ENCODE peak calls at places on chromosome 16, in four cellular contexts. T is tibial artery; F is pancreas; B is CD8-positive, alpha-beta memory T cell. O is an unnamed sample.

GRCh38 chr16:78200623-78201096 is 101.2 kb downstream of the WWOX start:
- DNase-seq in T (no peak), F (no peak), B (no peak), O (no peak)

GRCh38 chr16:88779406-88780099 is 5.5 kb downstream of the PIEZO1 start:
- DNase-seq in T (no peak), F (no peak), B (no peak), O (no peak)

GRCh38 chr16:84368327-84368996 is at the start of gene ATP2C2:
- DNase-seq in T (no peak), F (peak; percentile 83), B (no peak), O (no peak)

GRCh38 chr16:74991593-74992403 is 6.9 kb upstream of the WDR59 start:
- DNase-seq in T (no peak), F (no peak), B (no peak), O (no peak)

GRCh38 chr16:89534147-89534788 is 26.1 kb downstream of the SPG7 start:
- DNase-seq in T (no peak), F (no peak), B (no peak), O (no peak)

GRCh38 chr16:1968146-1968953 is 1.7 kb downstream of the RNF151 start:
- DNase-seq in T (no peak), F (no peak), B (no peak), O (no peak)

GRCh38 chr16:70694088-70694487 is 8.2 kb upstream of the MTSS2 start:
- DNase-seq in T (no peak), F (no peak), B (no peak), O (no peak)

GRCh38 chr16:65910291-65910690 is 456.2 kb upstream of the CDH5 start:
- DNase-seq in T (no peak), F (no peak), B (no peak), O (no peak)

GRCh38 chr16:21301168-21301894 is 23.2 kb upstream of the CRYM start:
- DNase-seq in T (peak; percentile 85), F (peak; percentile 85), B (no peak), O (peak; percentile 2)

GRCh38 chr16:714079-714478 is 839 bp upstream of the METRN start:
- DNase-seq in T (no peak), F (no peak), B (no peak), O (no peak)

GRCh38 chr16:89090182-89090630 is 3.4 kb upstream of the ACSF3 start:
- DNase-seq in T (no peak), F (no peak), B (no peak), O (no peak)

GRCh38 chr16:24358117-24358516 is 102.0 kb downstream of the CACNG3 start:
- DNase-seq in T (no peak), F (no peak), B (no peak), O (no peak)

GRCh38 chr16:15518412-15519351 is 84.3 kb downstream of the BMERB1 start:
- DNase-seq in T (peak; percentile 68), F (no peak), B (no peak), O (peak; percentile 55)

GRCh38 chr16:21336231-21336630 is 58.1 kb upstream of the CRYM start:
- DNase-seq in T (no peak), F (no peak), B (no peak), O (no peak)

GRCh38 chr16:10122026-10122425 is 60.2 kb downstream of the GRIN2A start:
- DNase-seq in T (no peak), F (no peak), B (no peak), O (no peak)

GRCh38 chr16:70656065-70656711 is 9.8 kb downstream of the IL34 start:
- DNase-seq in T (no peak), F (no peak), B (no peak), O (no peak)

GRCh38 chr16:17817943-17818342 is 347.2 kb upstream of the XYLT1 start:
- DNase-seq in T (no peak), F (no peak), B (no peak), O (no peak)

GRCh38 chr16:89193021-89193575 is 7.2 kb downstream of the SLC22A31 start:
- DNase-seq in T (no peak), F (peak; percentile 67), B (no peak), O (no peak)

GRCh38 chr16:29738514-29738913 is 7.3 kb downstream of the C16orf54 start:
- DNase-seq in T (no peak), F (no peak), B (peak; percentile 35), O (no peak)

GRCh38 chr16:21064203-21064602 is 86.4 kb downstream of the DNAH3 start:
- DNase-seq in T (no peak), F (no peak), B (no peak), O (no peak)

GRCh38 chr16:8859913-8860881 is 8.6 kb downstream of the CARHSP1 start:
- DNase-seq in T (peak; percentile 83), F (no peak), B (no peak), O (no peak)

GRCh38 chr16:89629827-89630610 is 16.6 kb downstream of the DPEP1 start:
- DNase-seq in T (no peak), F (no peak), B (no peak), O (no peak)

GRCh38 chr16:15057755-15058417 is 2.0 kb upstream of the NTAN1 start:
- DNase-seq in T (no peak), F (no peak), B (no peak), O (no peak)

GRCh38 chr16:66849021-66849420 is 4.8 kb downstream of the CA7 start:
- DNase-seq in T (peak; percentile 19), F (peak; percentile 32), B (no peak), O (no peak)

GRCh38 chr16:25270577-25270976 is 12.9 kb upstream of the ZKSCAN2 start:
- DNase-seq in T (no peak), F (no peak), B (no peak), O (no peak)

GRCh38 chr16:72172105-72173034 is at the start of gene PMFBP1:
- DNase-seq in T (no peak), F (no peak), B (no peak), O (no peak)

GRCh38 chr16:49499018-49499785 is 125.6 kb downstream of the C16orf78 start:
- DNase-seq in T (peak; percentile 45), F (peak; percentile 47), B (no peak), O (no peak)

GRCh38 chr16:89599451-89599858 is 14.0 kb upstream of the DPEP1 start:
- DNase-seq in T (no peak), F (peak; percentile 72), B (peak; percentile 37), O (no peak)

GRCh38 chr16:89430436-89431157 is 59.8 kb downstream of the ANKRD11 start:
- DNase-seq in T (no peak), F (no peak), B (no peak), O (no peak)

GRCh38 chr16:2456551-2457153 is 3.3 kb upstream of the TEDC2 start:
- DNase-seq in T (no peak), F (no peak), B (no peak), O (no peak)

GRCh38 chr16:31693733-31694132 is 166.0 kb downstream of the AHSP start:
- DNase-seq in T (no peak), F (no peak), B (no peak), O (no peak)

GRCh38 chr16:17467923-17468540 is 2.7 kb downstream of the XYLT1 start:
- DNase-seq in T (peak; percentile 86), F (peak; percentile 71), B (no peak), O (no peak)

GRCh38 chr16:29925173-29925804 is 737 bp downstream of the KCTD13 start:
- DNase-seq in T (peak; percentile 17), F (no peak), B (no peak), O (no peak)

GRCh38 chr16:27455700-27456099 is 53.7 kb downstream of the IL21R start:
- DNase-seq in T (no peak), F (no peak), B (no peak), O (no peak)

GRCh38 chr16:30527635-30528178 is 1.3 kb upstream of the ZNF768 start:
- DNase-seq in T (no peak), F (no peak), B (no peak), O (no peak)

DNA sequence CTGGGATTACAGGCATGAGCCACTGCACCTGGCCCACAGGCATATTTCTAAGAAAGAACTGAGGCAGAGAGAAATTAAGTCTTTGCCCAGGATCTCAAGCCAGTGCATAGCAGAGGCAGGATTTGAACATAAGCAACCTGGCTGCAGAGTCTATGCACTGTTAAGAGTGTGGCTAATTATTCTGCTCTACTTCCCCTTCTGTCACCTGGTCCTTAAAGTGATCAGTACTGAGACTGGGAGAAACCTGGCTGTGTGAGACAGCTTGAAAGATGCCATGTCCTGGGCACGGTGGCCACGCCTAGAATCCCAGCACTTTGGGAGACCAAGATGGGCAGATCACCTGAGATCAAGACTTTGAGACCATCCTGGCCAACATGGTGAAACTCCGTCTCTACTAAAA is 58.1 kb downstream of the IQCK start:
- DNase-seq in T (no peak), F (no peak), B (no peak), O (no peak)
- H3K27ac ChIP-seq in T (no peak overlapping the region), F (no peak overlapping the region), B (no peak overlapping the region), O (peak overlapping the region; percentile 23)

DNA sequence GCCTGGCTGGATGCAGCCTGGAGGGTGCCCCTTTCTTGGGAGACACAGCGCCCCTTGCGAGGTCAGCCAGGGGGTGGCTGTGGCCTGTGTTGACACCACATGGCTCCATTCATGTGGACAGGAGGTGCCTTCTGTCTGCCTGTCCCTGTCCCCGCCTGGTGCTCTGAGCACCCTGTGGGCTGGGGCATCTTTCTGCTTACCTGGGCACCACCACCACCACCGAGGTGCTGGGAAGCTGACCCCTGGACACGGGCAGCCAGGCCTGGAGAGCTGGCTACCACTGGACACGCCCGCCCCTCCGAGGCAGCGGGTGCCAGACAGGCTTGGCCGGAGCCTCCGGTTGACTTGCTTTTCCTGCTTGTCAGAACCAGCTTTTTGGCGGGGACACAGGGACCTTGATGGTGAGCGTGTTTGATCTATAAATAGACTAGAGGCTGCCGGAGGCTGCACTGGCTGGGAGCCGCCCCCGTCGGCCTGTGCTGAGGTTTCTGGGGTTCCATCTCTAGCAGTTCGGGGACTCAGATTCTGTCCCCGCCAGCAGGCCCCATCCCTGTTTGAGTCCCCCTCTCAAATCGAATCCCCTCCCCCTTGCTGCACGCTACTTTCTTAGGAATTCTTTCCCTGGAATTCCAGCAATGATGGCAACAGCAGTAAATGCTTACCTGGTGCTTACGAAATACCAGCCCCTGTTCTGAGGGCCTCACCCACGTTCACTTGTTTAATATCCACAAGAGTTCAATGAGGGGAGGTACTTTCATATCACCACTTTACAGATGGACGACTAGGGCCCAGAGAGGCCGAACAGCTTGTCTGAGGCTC is 121.1 kb upstream of the GSE1 start:
- DNase-seq in T (peak; percentile 93), F (peak; percentile 85), B (no peak), O (peak; percentile 36)
- H3K27ac ChIP-seq in T (peak overlapping the region; percentile 63), F (peak overlapping the region; percentile 62), B (no peak overlapping the region), O (no peak overlapping the region)

DNA sequence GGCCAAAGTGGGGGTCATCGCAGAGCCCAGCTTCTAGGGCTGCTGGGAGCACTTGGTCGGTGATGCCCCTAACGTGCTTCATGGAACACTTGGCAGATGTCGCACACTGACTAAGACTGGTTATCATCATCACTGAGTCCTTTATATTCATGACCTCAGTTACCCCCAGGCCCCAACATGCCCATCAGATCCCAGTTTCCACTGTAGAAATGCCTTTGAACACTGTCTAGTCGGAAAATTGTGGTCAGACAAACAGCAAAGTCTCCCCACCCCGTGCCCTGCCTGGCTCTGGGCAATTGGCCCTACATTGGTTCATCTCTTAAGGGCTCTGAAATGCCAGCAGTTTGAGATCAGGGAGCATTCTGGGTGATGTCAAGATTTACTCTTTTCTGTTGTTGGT is 51.3 kb downstream of the NKD1 start:
- DNase-seq in T (no peak), F (no peak), B (no peak), O (no peak)
- H3K27ac ChIP-seq in T (peak overlapping the region; percentile 87), F (no peak overlapping the region), B (no peak overlapping the region), O (no peak overlapping the region)

GRCh38 chr16:57765160-57765728 is 29.7 kb downstream of the KATNB1 start:
- DNase-seq in T (no peak), F (no peak), B (no peak), O (no peak)
- H3K27ac ChIP-seq in T (no peak overlapping the region), F (no peak overlapping the region), B (no peak overlapping the region), O (no peak overlapping the region)

O was measured in substantia nigra.